ENCODE peak calls at places on chromosomes 3 and 15, in seven cellular contexts. M is stomach, B is tibial nerve, Z is GM12878, D is uterus, O is upper lobe of right lung, G is PC-3. U is an unnamed sample.

GRCh38 chr15:22844421-22845288 is 6.2 kb downstream of the NIPA2 start:
- DNase-seq in M (no peak), B (no peak), Z (no peak), D (no peak), O (no peak), G (no peak), U (no peak)

GRCh38 chr15:45450468-45450867 is 72.1 kb downstream of the SLC30A4 start:
- DNase-seq in M (no peak), B (no peak), Z (no peak), D (no peak), O (no peak), G (no peak), U (no peak)

GRCh38 chr3:54999801-55000200 is 71.9 kb upstream of the LRTM1 start:
- DNase-seq in M (no peak), B (no peak), Z (no peak), D (no peak), O (no peak), G (no peak), U (no peak)

GRCh38 chr3:13166243-13167063 is 93.2 kb upstream of the IQSEC1 start:
- DNase-seq in M (no peak), B (no peak), Z (no peak), D (no peak), O (peak), G (no peak), U (no peak)

GRCh38 chr3:123330441-123330991 is 118.4 kb downstream of the ADCY5 start:
- DNase-seq in M (no peak), B (no peak), Z (no peak), D (peak), O (peak), G (no peak), U (no peak)

GRCh38 chr15:89340586-89340985 is 6.0 kb upstream of the POLG start:
- DNase-seq in M (no peak), B (no peak), Z (no peak), D (no peak), O (no peak), G (no peak), U (no peak)

GRCh38 chr3:55701997-55702396 is 214.9 kb upstream of the WNT5A start:
- DNase-seq in M (no peak), B (no peak), Z (no peak), D (no peak), O (no peak), G (no peak), U (no peak)

GRCh38 chr3:169091196-169091595 is 572.3 kb downstream of the MECOM start:
- DNase-seq in M (no peak), B (no peak), Z (no peak), D (no peak), O (no peak), G (no peak), U (peak)

GRCh38 chr15:49082960-49083359 is 36.7 kb upstream of the SECISBP2L start:
- DNase-seq in M (no peak), B (no peak), Z (no peak), D (no peak), O (no peak), G (no peak), U (peak)

GRCh38 chr3:10742031-10742671 is 73.9 kb upstream of the SLC6A11 start:
- DNase-seq in M (no peak), B (no peak), Z (no peak), D (no peak), O (no peak), G (no peak), U (no peak)

GRCh38 chr15:62547584-62547983 is 382.5 kb upstream of the C2CD4B start:
- DNase-seq in M (no peak), B (no peak), Z (no peak), D (peak), O (no peak), G (no peak), U (no peak)

GRCh38 chr3:147409143-147410121 is at the start of gene ZIC1:
- DNase-seq in M (no peak), B (no peak), Z (no peak), D (no peak), O (no peak), G (no peak), U (peak)

GRCh38 chr15:35912196-35912595 is 366.2 kb upstream of the DPH6 start:
- DNase-seq in M (no peak), B (no peak), Z (no peak), D (no peak), O (no peak), G (peak), U (no peak)

GRCh38 chr3:184874709-184875644 is 63.0 kb downstream of the VPS8 start:
- DNase-seq in M (no peak), B (no peak), Z (no peak), D (no peak), O (no peak), G (peak), U (no peak)

GRCh38 chr15:22243440-22244130 is 163.3 kb downstream of the OR4M2 start:
- DNase-seq in M (no peak), B (no peak), Z (no peak), D (no peak), O (no peak), G (no peak), U (no peak)

GRCh38 chr15:31367730-31368344 is 41.2 kb downstream of the KLF13 start:
- DNase-seq in M (no peak), B (no peak), Z (no peak), D (no peak), O (no peak), G (no peak), U (no peak)

GRCh38 chr3:67334588-67334987 is 319.8 kb downstream of the SUCLG2 start:
- DNase-seq in M (no peak), B (no peak), Z (no peak), D (no peak), O (no peak), G (no peak), U (no peak)

GRCh38 chr3:2454865-2455264 is 356.2 kb downstream of the CNTN4 start:
- DNase-seq in M (no peak), B (no peak), Z (no peak), D (no peak), O (no peak), G (no peak), U (no peak)

GRCh38 chr3:53711387-53711786 is 134.8 kb downstream of the CHDH start:
- DNase-seq in M (peak), B (no peak), Z (no peak), D (no peak), O (no peak), G (no peak), U (no peak)

GRCh38 chr3:43190682-43191081 is 84.8 kb upstream of the POMGNT2 start:
- DNase-seq in M (no peak), B (no peak), Z (no peak), D (no peak), O (no peak), G (peak), U (peak)

GRCh38 chr3:13513913-13514517 is 33.9 kb downstream of the HDAC11 start:
- DNase-seq in M (peak), B (no peak), Z (no peak), D (no peak), O (no peak), G (peak), U (no peak)

GRCh38 chr3:37628711-37629301 is 232.9 kb upstream of the CTDSPL start:
- DNase-seq in M (no peak), B (no peak), Z (no peak), D (no peak), O (no peak), G (no peak), U (peak)
- H3K4me3 ChIP-seq in M (no peak), B (no peak), Z (no peak), D (no peak), O (no peak), G (no peak), U (no peak)

GRCh38 chr3:129829640-129830039 is 63.9 kb downstream of the TMCC1 start:
- DNase-seq in M (no peak), B (no peak), Z (no peak), D (peak), O (no peak), G (peak), U (peak)
- TF ChIP-seq CTCF in M (peak), B (peak), Z (peak), D (peak), O (peak), G (peak), U (peak)

GRCh38 chr3:150757364-150757763 is 5.6 kb downstream of the SIAH2 start:
- DNase-seq in M (no peak), B (no peak), Z (no peak), D (no peak), O (no peak), G (no peak), U (no peak)

GRCh38 chr3:150754896-150755295 is 8.1 kb downstream of the SIAH2 start:
- DNase-seq in M (no peak), B (no peak), Z (no peak), D (no peak), O (no peak), G (no peak), U (no peak)

GRCh38 chr3:150756491-150757059 is 6.4 kb downstream of the SIAH2 start:
- DNase-seq in M (no peak), B (no peak), Z (no peak), D (no peak), O (no peak), G (no peak), U (no peak)

GRCh38 chr3:150757768-150758167 is 5.2 kb downstream of the SIAH2 start:
- DNase-seq in M (no peak), B (no peak), Z (no peak), D (no peak), O (no peak), G (no peak), U (no peak)

DNA sequence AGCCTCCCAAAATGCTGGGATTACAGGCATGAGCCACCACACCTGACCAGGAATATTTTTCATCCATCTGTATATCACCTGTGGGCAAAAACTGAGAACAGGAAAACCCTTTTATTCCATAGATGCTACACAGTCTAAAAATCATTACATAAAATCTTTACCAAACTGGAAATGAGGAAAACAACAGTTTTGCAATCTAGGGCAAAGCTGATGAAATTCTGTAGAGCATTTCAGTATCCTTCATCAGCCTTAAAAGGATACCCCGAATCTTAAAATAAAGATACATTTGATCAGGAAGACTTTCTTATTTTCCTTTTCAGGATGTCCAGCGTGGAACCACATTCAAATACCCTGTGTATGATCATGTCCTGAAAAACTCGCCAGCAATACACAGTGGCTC is 7.1 kb downstream of the SIAH2 start:
- DNase-seq in M (no peak), B (no peak), Z (no peak), D (no peak), O (no peak), G (no peak), U (no peak)
- H3K4me3 ChIP-seq in M (no peak), B (no peak), Z (no peak), D (no peak), O (no peak), G (no peak), U (no peak)

GRCh38 chr3:17806876-17807275 is 64.4 kb upstream of the TBC1D5 start:
- DNase-seq in M (no peak), B (no peak), Z (no peak), D (no peak), O (no peak), G (no peak), U (no peak)

GRCh38 chr3:17811633-17812032 is 69.2 kb upstream of the TBC1D5 start:
- DNase-seq in M (no peak), B (no peak), Z (no peak), D (no peak), O (no peak), G (peak), U (no peak)

GRCh38 chr3:17806201-17806600 is 63.8 kb upstream of the TBC1D5 start:
- DNase-seq in M (no peak), B (no peak), Z (no peak), D (no peak), O (no peak), G (no peak), U (no peak)

GRCh38 chr3:17808994-17809393 is 66.6 kb upstream of the TBC1D5 start:
- DNase-seq in M (no peak), B (no peak), Z (no peak), D (no peak), O (no peak), G (peak), U (no peak)

GRCh38 chr3:17810759-17811158 is 68.3 kb upstream of the TBC1D5 start:
- DNase-seq in M (no peak), B (no peak), Z (no peak), D (no peak), O (no peak), G (peak), U (peak)
- TF ChIP-seq CTCF in M (peak), B (no peak), Z (peak), D (no peak), O (peak), G (peak), U (peak)

GRCh38 chr3:63975705-63976104 is 47.6 kb downstream of the PSMD6 start:
- DNase-seq in M (no peak), B (peak), Z (no peak), D (peak), O (no peak), G (no peak), U (no peak)
- H3K4me3 ChIP-seq in M (no peak), B (no peak), Z (no peak), D (no peak), O (no peak), G (no peak), U (no peak)

DNA sequence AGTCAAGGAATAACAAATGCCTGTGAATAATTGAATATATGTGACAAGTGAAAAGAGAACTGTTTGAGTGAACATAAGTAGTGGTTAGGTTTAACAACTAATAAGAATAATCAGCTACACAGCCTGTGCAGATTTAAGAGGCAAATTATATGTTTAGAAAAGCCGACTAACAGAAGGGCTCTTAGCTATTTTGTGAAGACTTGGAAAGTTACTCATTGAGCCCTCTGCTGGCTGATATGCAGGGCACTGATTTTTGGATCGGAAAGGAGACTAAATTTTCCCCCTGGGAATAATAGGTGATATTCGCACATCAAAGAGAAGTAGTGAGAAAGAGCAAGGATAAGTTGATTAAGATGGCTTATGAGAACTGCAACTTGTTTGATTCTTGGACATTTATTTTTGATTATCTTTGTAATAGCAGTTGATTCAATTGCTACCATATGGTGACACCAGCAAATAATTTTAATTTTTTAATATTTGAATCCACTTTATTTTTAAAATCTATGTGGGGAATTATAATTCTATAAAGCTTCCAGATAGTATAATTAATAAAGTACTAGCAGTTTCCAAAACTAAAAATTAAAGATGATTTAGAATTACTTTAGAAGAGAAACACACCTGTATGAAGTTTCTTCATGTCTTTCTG is 156.2 kb downstream of the NLGN1 start:
- DNase-seq in M (no peak), B (no peak), Z (no peak), D (no peak), O (no peak), G (peak), U (no peak)
- TF ChIP-seq CTCF in M (peak), B (no peak), Z (peak), D (peak), O (peak), G (peak), U (peak)

DNA sequence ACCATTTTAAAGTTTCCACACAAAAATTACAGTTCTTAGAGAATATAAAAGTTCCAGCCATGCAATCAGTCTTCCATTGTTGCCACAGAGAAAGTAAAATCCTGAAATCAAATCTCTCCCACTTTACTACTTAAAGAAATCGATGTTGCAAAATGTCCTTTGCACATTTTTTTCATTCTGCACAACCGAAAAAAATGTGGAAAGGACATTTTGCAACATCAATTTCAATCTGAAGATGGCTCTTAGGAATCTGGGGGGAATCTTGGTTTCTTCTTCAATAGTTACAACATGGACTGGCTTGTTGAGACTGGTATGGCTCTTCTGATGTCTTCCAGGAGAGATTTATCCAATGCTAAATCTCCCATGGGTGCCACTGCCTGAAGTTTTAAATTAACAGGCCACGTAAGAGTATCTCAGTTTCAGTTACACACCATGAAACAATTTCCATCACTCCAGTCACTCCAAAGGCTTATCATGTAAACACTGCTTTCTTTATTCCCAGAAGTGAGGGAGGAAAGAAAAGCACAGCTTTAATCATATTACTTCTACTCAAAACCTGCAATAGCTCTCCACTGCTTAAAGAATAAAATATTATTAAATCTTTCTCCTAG is 55.8 kb upstream of the CTNNB1 start:
- DNase-seq in M (no peak), B (no peak), Z (no peak), D (no peak), O (no peak), G (no peak), U (no peak)
- H3K4me3 ChIP-seq in M (no peak), B (no peak), Z (no peak), D (no peak), O (no peak), G (no peak), U (no peak)

GRCh38 chr3:4271834-4272233 is 31.3 kb upstream of the SETMAR start:
- DNase-seq in M (no peak), B (no peak), Z (no peak), D (no peak), O (no peak), G (peak), U (no peak)
- TF ChIP-seq CTCF in M (peak), B (peak), Z (peak), D (peak), O (peak), G (peak), U (peak)